ENCODE peak calls at places on chromosomes 12 and 14, in five cellular contexts. L is T follicular helper cell, H is posterior cingulate gyrus, B is fibroblast of the aortic adventitia, U is pons. V is an unnamed sample.

GRCh38 chr14:64956697-64957412 is 14.3 kb upstream of the GPX2 start:
- DNase-seq in B (peak; percentile 6), H (no peak), U (no peak), L (no peak), V (no peak)

GRCh38 chr12:103785243-103786031 is 55.6 kb downstream of the NT5DC3 start:
- DNase-seq in U (no peak), H (no peak), L (no peak), B (no peak), V (no peak)

GRCh38 chr12:81998761-81999378 is 239.7 kb upstream of the PPFIA2 start:
- DNase-seq in U (no peak), B (peak; percentile 85), H (no peak), L (no peak), V (no peak)

GRCh38 chr14:56379956-56380355 is 199.6 kb upstream of the TMEM260 start:
- DNase-seq in B (peak; percentile 94), L (no peak), U (no peak), H (no peak), V (no peak)

GRCh38 chr12:116093915-116094314 is 183.6 kb downstream of the MED13L start:
- DNase-seq in L (no peak), U (no peak), B (no peak), H (no peak), V (no peak)

GRCh38 chr12:131222271-131223139 is 268.8 kb downstream of the ADGRD1 start:
- DNase-seq in B (no peak), L (no peak), U (peak; percentile 6), H (no peak), V (no peak)

GRCh38 chr14:65927871-65928270 is 515.3 kb downstream of the FUT8 start:
- DNase-seq in L (peak; percentile 20), B (no peak), U (no peak), H (no peak), V (no peak)

GRCh38 chr14:35292770-35293561 is 784 bp downstream of the PSMA6 start:
- DNase-seq in B (no peak), U (no peak), H (no peak), L (no peak), V (no peak)

GRCh38 chr14:65054471-65055085 is 47.7 kb downstream of the MAX start:
- DNase-seq in B (no peak), H (no peak), U (no peak), L (no peak), V (no peak)

GRCh38 chr12:11805680-11806079 is 156.2 kb downstream of the ETV6 start:
- DNase-seq in H (no peak), U (no peak), L (no peak), B (no peak), V (no peak)

GRCh38 chr12:105906545-105906944 is 232.2 kb downstream of the NUAK1 start:
- DNase-seq in U (no peak), B (peak; percentile 35), L (no peak), H (no peak), V (no peak)

GRCh38 chr12:120242971-120243699 is 22.4 kb downstream of the PXN start:
- DNase-seq in B (no peak), L (no peak), U (no peak), H (no peak), V (no peak)

GRCh38 chr14:31239673-31240072 is 32.1 kb upstream of the HECTD1 start:
- DNase-seq in L (no peak), B (no peak), U (no peak), H (no peak), V (no peak)

GRCh38 chr12:129614221-129614885 is 289.5 kb downstream of the TMEM132D start:
- DNase-seq in B (no peak), H (no peak), L (no peak), U (no peak), V (no peak)

GRCh38 chr12:50581226-50582184 is 76.7 kb downstream of the DIP2B start:
- DNase-seq in U (no peak), H (no peak), B (peak; percentile 55), L (no peak), V (no peak)

GRCh38 chr12:6272300-6273208 is 37.9 kb upstream of the PLEKHG6 start:
- DNase-seq in U (no peak), H (no peak), L (no peak), B (no peak), V (no peak)

GRCh38 chr12:45973526-45973925 is 16.8 kb downstream of the SCAF11 start:
- DNase-seq in B (peak; percentile 54), U (no peak), H (no peak), L (no peak), V (no peak)

GRCh38 chr12:118548887-118549286 is 172.5 kb downstream of the SUDS3 start:
- DNase-seq in B (no peak), L (no peak), U (no peak), H (no peak), V (no peak)

GRCh38 chr12:86154620-86155019 is 101.6 kb downstream of the MGAT4C start:
- DNase-seq in H (no peak), L (no peak), U (no peak), B (no peak), V (no peak)

GRCh38 chr12:105897311-105897725 is 241.4 kb downstream of the NUAK1 start:
- DNase-seq in L (no peak), U (no peak), B (no peak), H (no peak), V (no peak)

GRCh38 chr12:57888407-57889157 is 42.1 kb upstream of the CTDSP2 start:
- DNase-seq in H (peak; percentile 56), B (peak; percentile 76), U (peak; percentile 75), L (no peak), V (peak; percentile 84)

GRCh38 chr12:132266802-132267201 is 62.6 kb downstream of the GALNT9 start:
- DNase-seq in U (no peak), H (no peak), L (no peak), B (no peak), V (no peak)

GRCh38 chr12:99984271-99985128 is at the start of gene ANKS1B:
- DNase-seq in L (no peak), B (peak; percentile 21), H (peak; percentile 48), U (no peak), V (peak; percentile 54)

GRCh38 chr14:76918176-76918750 is 92.1 kb downstream of the LRRC74A start:
- DNase-seq in H (no peak), L (no peak), B (peak; percentile 98), U (peak; percentile 79), V (peak; percentile 80)

GRCh38 chr14:51540364-51540763 is 111.3 kb upstream of the FRMD6 start:
- DNase-seq in H (no peak), U (no peak), B (peak; percentile 34), L (no peak), V (no peak)

GRCh38 chr12:131357920-131358319 is 353.0 kb upstream of the SFSWAP start:
- DNase-seq in H (no peak), L (no peak), B (no peak), U (no peak), V (no peak)

GRCh38 chr12:113112043-113112899 is 23.3 kb downstream of the RASAL1 start:
- DNase-seq in L (no peak), H (no peak), B (no peak), U (no peak), V (no peak)

GRCh38 chr12:48686615-48687334 is 4.7 kb upstream of the KANSL2 start:
- DNase-seq in H (no peak), B (no peak), U (no peak), L (no peak), V (no peak)

GRCh38 chr12:1838223-1838993 is 18.0 kb downstream of the LRTM2 start:
- DNase-seq in L (no peak), H (peak; percentile 61), B (no peak), U (no peak), V (peak; percentile 76)

GRCh38 chr14:50559990-50560928 is at the start of gene ATL1:
- DNase-seq in L (peak; percentile 19), U (peak; percentile 78), B (peak; percentile 62), H (peak; percentile 75), V (peak; percentile 91)

GRCh38 chr14:77099425-77100167 is 1.5 kb downstream of the CIPC start:
- DNase-seq in U (peak; percentile 96), B (peak; percentile 79), H (no peak), L (no peak), V (peak; percentile 78)

GRCh38 chr12:57523706-57524614 is 1.3 kb downstream of the MBD6 start:
- DNase-seq in B (peak; percentile 32), H (no peak), L (no peak), U (no peak), V (no peak)

V was measured in Ammon's horn.